ENCODE peak calls at places on chromosomes 1 and 21, in four cellular contexts. S, H, Q and I are unnamed samples.

GRCh38 chr1:3471356-3472087 is 17.1 kb downstream of the ARHGEF16 start:
- DNase-seq in S (peak; percentile 70), H (no peak), Q (peak; percentile 89), I (peak; percentile 77)

GRCh38 chr1:224528900-224529299 is 87.2 kb upstream of the CNIH3 start:
- DNase-seq in S (peak; percentile 41), H (no peak), Q (no peak), I (no peak)

GRCh38 chr21:30579351-30579750 is 10.8 kb downstream of the KRTAP22-2 start:
- DNase-seq in S (no peak), H (no peak), Q (no peak), I (no peak)

GRCh38 chr21:41954654-41955499 is 1.1 kb upstream of the C2CD2 start:
- DNase-seq in S (no peak), H (no peak), Q (no peak), I (no peak)

GRCh38 chr1:205598841-205599666 is 32.8 kb downstream of the ELK4 start:
- DNase-seq in S (no peak), H (no peak), Q (no peak), I (no peak)

GRCh38 chr1:47388548-47389238 is 27.4 kb upstream of the FOXE3 start:
- DNase-seq in S (peak; percentile 78), H (no peak), Q (peak; percentile 62), I (peak; percentile 79)

GRCh38 chr1:1005774-1006304 is 5.9 kb upstream of the HES4 start:
- DNase-seq in S (peak; percentile 7), H (no peak), Q (no peak), I (no peak)

GRCh38 chr1:168824418-168824817 is 95.4 kb upstream of the DPT start:
- DNase-seq in S (no peak), H (no peak), Q (no peak), I (no peak)

GRCh38 chr1:229436178-229436577 is 2.3 kb upstream of the ACTA1 start:
- DNase-seq in S (no peak), H (no peak), Q (no peak), I (no peak)

GRCh38 chr1:198465201-198466144 is 75.0 kb downstream of the ATP6V1G3 start:
- DNase-seq in S (no peak), H (no peak), Q (peak; percentile 28), I (no peak)

GRCh38 chr1:14923400-14924011 is 230.0 kb upstream of the TMEM51 start:
- DNase-seq in S (no peak), H (no peak), Q (no peak), I (no peak)

DNA sequence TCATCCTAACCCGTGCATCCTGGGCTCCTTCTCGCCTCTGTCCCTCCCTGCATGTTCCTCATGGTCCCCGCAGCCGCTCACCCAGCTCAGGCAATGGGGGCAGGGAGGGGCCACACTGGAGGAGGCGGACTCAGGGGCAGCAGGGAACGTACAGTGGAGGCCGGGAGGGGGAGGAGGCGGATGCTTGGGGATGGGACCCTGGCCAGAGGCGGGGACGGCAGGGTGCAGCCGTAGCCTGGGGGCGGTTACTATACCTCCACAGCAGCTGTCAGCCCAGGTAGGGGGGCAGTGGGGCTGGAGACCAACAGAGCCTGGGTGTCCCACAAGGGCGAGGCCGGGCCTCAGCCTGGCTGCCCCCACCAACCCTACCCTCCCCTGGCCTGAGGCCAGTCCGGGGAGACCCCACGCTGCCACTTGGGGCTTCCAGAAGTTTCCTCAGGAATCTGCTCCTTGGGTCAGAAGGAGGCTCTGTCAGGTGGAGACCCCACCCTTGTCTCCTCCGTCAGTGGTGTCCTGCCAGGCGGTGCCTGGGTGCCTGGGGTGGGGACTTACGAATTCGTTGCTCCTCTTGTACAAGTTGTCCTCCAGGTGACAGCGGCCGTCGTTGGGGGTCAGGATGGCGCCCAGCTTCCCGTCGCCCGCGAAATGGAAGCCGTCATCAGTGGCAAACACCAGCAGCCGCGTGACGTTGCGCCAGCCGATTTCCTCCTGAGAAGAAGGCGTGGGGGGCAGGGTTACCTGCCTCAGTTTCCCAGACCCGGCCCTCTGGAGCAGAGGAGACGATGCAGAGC is 20.7 kb downstream of the ITGB2 start:
- DNase-seq in S (no peak), H (no peak), Q (no peak), I (peak; percentile 9)
- TF ChIP-seq TCF7 in S (no peak), H (no peak), Q (no peak), I (no peak)

GRCh38 chr21:44552681-44553080 is 1.4 kb upstream of the KRTAP10-2 start:
- DNase-seq in S (no peak), H (no peak), Q (no peak), I (no peak)

GRCh38 chr21:44556879-44557278 is 1.7 kb downstream of the KRTAP10-3 start:
- DNase-seq in S (no peak), H (no peak), Q (no peak), I (no peak)

GRCh38 chr21:44555200-44555875 is 3.3 kb downstream of the KRTAP10-3 start:
- DNase-seq in S (no peak), H (no peak), Q (no peak), I (no peak)

GRCh38 chr21:44558695-44559094 is at the start of gene KRTAP10-3:
- DNase-seq in S (no peak), H (no peak), Q (no peak), I (no peak)

GRCh38 chr21:44557491-44558328 is 885 bp downstream of the KRTAP10-3 start:
- DNase-seq in S (no peak), H (no peak), Q (no peak), I (no peak)
- TF ChIP-seq TCF7 in S (no peak), H (no peak), Q (no peak), I (no peak)

GRCh38 chr1:211643324-211644212 is 31.9 kb downstream of the NEK2 start:
- DNase-seq in S (peak; percentile 46), H (no peak), Q (peak; percentile 96), I (no peak)
- TF ChIP-seq TCF7 in S (no peak), H (no peak), Q (peak; percentile 97), I (no peak)

DNA sequence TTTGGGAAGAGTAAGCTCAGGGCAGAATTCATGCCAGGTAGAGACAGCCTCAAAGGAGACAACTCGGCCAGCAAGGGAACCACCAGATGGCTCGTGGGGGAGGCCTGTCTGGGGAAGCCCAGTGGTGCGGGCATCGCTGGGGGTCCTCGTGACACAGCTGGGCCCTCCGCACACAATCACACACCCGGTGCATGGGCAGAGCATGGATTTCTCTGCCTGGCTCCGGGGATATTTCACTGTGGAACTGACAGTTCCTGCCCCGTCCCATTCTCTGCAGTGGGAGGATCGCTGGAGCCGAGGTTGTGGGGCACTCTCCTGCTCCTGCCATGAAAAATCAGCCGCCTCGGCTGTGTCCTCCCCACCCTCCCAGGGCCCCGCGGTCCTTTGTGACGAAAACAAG is 108.0 kb downstream of the CRYAA start:
- DNase-seq in S (no peak), H (no peak), Q (no peak), I (no peak)
- TF ChIP-seq TCF7 in S (no peak), H (no peak), Q (no peak), I (no peak)

GRCh38 chr1:201077736-201078135 is 34.5 kb downstream of the CACNA1S start:
- DNase-seq in S (no peak), H (no peak), Q (no peak), I (no peak)

GRCh38 chr1:201076036-201076435 is 36.2 kb downstream of the CACNA1S start:
- DNase-seq in S (no peak), H (no peak), Q (no peak), I (no peak)

GRCh38 chr1:201085902-201086735 is 26.1 kb downstream of the CACNA1S start:
- DNase-seq in S (peak; percentile 72), H (no peak), Q (peak; percentile 36), I (peak; percentile 76)

GRCh38 chr1:201084171-201084766 is 28.0 kb downstream of the CACNA1S start:
- DNase-seq in S (no peak), H (no peak), Q (no peak), I (no peak)

GRCh38 chr1:201080135-201080534 is 32.1 kb downstream of the CACNA1S start:
- DNase-seq in S (peak; percentile 42), H (no peak), Q (no peak), I (no peak)
- TF ChIP-seq TCF7 in S (no peak), H (no peak), Q (no peak), I (no peak)

GRCh38 chr1:42750041-42750440 is 10.0 kb upstream of the CLDN19 start:
- DNase-seq in S (no peak), H (no peak), Q (no peak), I (no peak)

GRCh38 chr1:42746436-42747105 is 6.5 kb upstream of the CLDN19 start:
- DNase-seq in S (no peak), H (no peak), Q (no peak), I (peak; percentile 9)

GRCh38 chr1:42748461-42749410 is 8.7 kb upstream of the CLDN19 start:
- DNase-seq in S (no peak), H (no peak), Q (no peak), I (peak; percentile 6)

GRCh38 chr1:42747125-42747524 is 7.1 kb upstream of the CLDN19 start:
- DNase-seq in S (peak; percentile 50), H (no peak), Q (no peak), I (peak; percentile 72)

DNA sequence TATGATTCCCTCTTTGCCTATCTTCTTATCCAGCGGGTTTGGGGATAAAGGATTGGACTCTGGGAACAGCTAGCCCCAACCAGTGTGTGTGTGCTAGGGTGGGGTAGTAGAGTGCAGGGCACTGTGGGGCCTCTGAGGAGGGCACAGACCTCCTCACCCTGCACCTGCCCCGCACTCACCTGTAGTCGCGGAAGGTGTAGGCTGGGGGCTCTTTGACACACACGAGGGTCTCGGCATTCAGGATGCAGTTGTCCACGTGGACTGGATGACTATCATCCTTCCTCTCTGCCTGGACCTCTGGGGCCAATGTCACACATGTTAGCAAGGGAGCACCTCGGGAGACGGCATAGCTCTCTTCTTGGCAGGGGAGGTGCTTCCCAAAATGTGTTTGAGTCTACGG is 8.0 kb upstream of the CLDN19 start:
- DNase-seq in S (no peak), H (no peak), Q (no peak), I (no peak)
- TF ChIP-seq TCF7 in S (no peak), H (no peak), Q (no peak), I (no peak)